ENCODE peak calls at places on chromosomes 16 and 17, in four cellular contexts. L, W, N and Z are unnamed samples.

GRCh38 chr17:3003401-3004149 is 59.8 kb downstream of the OR1D5 start:
- DNase-seq in L (no peak), W (no peak), N (no peak), Z (no peak)

GRCh38 chr16:63061319-63061718 is 1025.1 kb upstream of the CDH8 start:
- DNase-seq in L (no peak), W (no peak), N (no peak), Z (no peak)

GRCh38 chr17:39737761-39738567 is at the start of gene GRB7:
- DNase-seq in L (peak), W (no peak), N (no peak), Z (no peak)

GRCh38 chr16:31421587-31421986 is 6.6 kb downstream of the COX6A2 start:
- DNase-seq in L (no peak), W (no peak), N (no peak), Z (no peak)

GRCh38 chr17:8707591-8708453 is 36.8 kb downstream of the CCDC42 start:
- DNase-seq in L (no peak), W (no peak), N (no peak), Z (no peak)

GRCh38 chr17:73749337-73749807 is 105.1 kb upstream of the SDK2 start:
- DNase-seq in L (no peak), W (no peak), N (no peak), Z (no peak)

GRCh38 chr16:70529051-70529777 is 5.6 kb downstream of the SF3B3 start:
- DNase-seq in L (no peak), W (peak), N (peak), Z (peak)

GRCh38 chr16:89482087-89482823 is 8.1 kb downstream of the ANKRD11 start:
- DNase-seq in L (no peak), W (no peak), N (no peak), Z (no peak)

GRCh38 chr16:14202697-14203096 is 131.6 kb downstream of the MRTFB start:
- DNase-seq in L (peak), W (no peak), N (peak), Z (peak)

GRCh38 chr17:2731807-2732206 is 17.6 kb downstream of the CCDC92B start:
- DNase-seq in L (no peak), W (no peak), N (no peak), Z (no peak)

GRCh38 chr17:39235555-39236221 is 9.9 kb upstream of the STAC2 start:
- DNase-seq in L (peak), W (peak), N (peak), Z (peak)

GRCh38 chr16:81482329-81483063 is 37.9 kb downstream of the CMIP start:
- DNase-seq in L (no peak), W (no peak), N (no peak), Z (no peak)

GRCh38 chr16:81478876-81479496 is 34.4 kb downstream of the CMIP start:
- DNase-seq in L (no peak), W (no peak), N (peak), Z (no peak)

GRCh38 chr16:81478294-81478693 is 33.7 kb downstream of the CMIP start:
- DNase-seq in L (no peak), W (no peak), N (no peak), Z (no peak)

GRCh38 chr16:81483064-81483969 is 38.7 kb downstream of the CMIP start:
- DNase-seq in L (no peak), W (peak), N (no peak), Z (no peak)

GRCh38 chr16:81480856-81481821 is 36.5 kb downstream of the CMIP start:
- DNase-seq in L (no peak), W (peak), N (no peak), Z (peak)
- TF ChIP-seq CTCF in L (no peak), W (no peak), N (no peak), Z (no peak)

GRCh38 chr16:66741971-66742396 is 9.4 kb downstream of the DYNC1LI2 start:
- DNase-seq in L (no peak), W (peak), N (no peak), Z (peak)
- H3K4me3 ChIP-seq in L (no peak), W (no peak), N (no peak), Z (no peak)

GRCh38 chr16:50507397-50507796 is 40.8 kb upstream of the NKD1 start:
- DNase-seq in L (no peak), W (no peak), N (no peak), Z (no peak)
- TF ChIP-seq CTCF in L (no peak), W (no peak), N (no peak), Z (no peak)

DNA sequence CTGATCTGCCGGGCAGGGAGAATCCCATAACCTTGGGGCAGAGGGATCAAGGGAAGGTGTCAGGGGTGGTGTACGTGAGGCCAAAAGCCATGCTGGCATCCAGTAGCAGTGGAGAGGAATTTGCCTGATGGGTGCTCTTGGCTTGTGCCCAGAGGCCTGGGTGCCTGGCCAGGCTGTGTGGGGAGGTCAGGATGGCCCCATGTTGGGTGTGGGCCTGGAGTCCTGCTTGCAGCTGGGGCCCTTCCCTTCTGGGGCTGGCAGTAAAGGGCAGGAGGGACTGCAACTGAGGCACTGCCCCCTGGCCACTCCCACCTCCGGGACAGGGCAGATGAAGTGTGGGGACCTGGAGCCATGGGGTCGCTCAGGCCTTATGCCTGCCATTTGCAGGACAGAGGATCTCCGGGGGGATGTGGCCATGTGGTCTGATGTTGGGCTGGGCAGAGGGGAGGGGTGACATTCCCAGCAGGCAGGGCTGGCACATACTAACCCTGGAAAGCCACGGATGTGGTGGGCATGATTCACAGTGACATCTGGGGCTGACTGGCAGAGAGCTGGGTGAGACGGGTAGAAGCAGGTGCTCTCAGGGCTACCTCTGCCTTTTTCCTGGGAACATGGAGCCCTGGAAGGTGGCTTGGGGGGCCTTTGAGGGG is 3.5 kb downstream of the FMNL1 start:
- DNase-seq in L (no peak), W (no peak), N (no peak), Z (no peak)
- H3K4me3 ChIP-seq in L (no peak), W (no peak), N (no peak), Z (no peak)

GRCh38 chr16:1745181-1745899 is 26.0 kb downstream of the NME3 start:
- DNase-seq in L (no peak), W (peak), N (no peak), Z (peak)

GRCh38 chr16:1745900-1746692 is 25.2 kb downstream of the NME3 start:
- DNase-seq in L (no peak), W (peak), N (no peak), Z (peak)

GRCh38 chr16:1744338-1744840 is 27.0 kb downstream of the NME3 start:
- DNase-seq in L (no peak), W (no peak), N (no peak), Z (no peak)

GRCh38 chr16:1741553-1742165 is 29.7 kb downstream of the NME3 start:
- DNase-seq in L (no peak), W (no peak), N (no peak), Z (no peak)

DNA sequence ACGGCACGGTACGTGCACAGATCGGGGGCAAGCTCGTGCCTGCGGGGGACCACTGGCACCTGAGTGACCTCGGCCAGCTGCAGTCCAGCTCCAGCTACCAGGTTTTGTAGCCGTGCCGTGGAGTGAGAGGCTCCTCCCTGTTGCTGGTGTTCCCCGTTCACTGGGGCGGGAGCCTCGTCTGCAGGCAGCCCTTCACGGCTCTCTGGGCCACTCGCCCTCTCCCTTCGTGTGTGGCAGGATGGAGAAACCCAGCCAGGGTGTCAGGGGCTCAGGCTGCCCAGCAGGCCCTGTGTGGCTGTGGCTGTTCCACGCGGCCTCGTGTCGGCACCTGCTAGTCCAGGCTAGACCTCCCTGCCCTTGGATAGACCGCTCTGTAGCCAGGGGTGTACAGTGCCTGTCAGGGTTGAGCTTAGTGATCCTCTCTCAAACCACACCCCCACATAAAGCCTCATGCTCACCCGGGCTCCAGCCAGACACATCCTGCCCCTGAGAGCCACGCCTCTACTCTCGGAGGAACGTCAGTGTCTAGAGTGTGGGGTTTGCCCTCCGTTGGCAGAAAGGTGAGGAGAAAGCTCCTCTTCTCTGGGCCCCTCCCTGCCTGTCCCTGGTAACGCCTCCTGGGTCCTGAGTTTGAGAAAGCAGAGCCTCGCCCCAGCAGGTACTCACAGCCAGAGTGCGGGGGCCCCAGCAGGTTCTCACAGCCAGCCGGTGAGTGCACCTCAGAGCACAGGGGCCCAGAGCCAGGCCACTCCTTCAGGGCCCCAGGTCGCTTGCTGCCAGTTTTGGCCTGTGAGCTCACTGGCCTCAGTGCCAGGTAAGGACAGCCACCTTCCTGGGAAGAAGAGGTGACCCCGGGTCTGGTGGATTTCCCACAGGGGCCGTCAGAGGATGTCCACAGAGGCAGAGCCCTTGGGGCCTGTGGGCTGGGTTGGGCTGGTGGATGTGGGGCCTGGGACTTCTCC is 27.7 kb downstream of the NME3 start:
- DNase-seq in L (no peak), W (no peak), N (no peak), Z (no peak)
- TF ChIP-seq CTCF in L (no peak), W (no peak), N (no peak), Z (no peak)

DNA sequence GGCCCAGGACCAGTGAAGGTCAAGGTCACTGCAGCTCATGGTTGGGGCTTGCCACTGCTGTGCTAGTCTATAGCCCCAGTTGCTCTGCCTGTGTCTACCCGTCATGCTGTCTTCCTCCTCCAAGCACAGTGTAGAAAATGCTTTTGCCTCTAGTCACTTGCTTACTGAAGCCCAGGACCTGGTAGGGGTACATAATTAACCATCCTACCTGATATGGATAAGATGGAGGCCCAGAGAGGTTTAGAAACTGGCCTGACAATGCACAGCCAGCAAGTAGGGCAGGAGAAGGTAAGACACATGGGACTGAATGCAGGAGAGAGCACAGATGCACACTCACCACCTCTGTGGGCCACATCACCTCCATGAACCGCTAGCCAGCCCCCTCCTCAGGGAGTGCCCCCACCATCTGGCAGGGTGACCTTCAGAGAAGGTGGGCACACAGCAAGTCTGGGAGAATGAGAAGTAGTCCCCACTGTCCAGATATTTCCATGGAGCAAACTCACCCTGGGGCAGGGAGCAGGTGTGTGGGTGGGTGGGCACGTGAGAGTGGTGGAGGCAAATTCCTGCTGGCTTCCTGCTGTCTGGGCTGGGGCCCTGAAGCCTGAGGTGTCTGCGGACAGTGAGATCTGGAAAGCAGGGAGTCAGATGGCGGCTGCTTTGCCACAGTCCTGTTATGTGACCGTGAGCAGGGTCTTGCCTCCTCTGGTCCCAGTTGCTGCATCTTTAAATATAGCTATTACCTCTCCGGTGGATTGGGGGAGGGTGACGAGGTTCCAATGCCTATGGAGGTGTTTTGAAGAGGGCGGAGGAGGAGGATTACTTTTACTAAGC is 1.0 kb downstream of the CX3CL1 start:
- DNase-seq in L (peak), W (no peak), N (no peak), Z (no peak)
- H3K4me3 ChIP-seq in L (no peak), W (no peak), N (no peak), Z (no peak)

GRCh38 chr17:20105539-20106291 is 96.6 kb downstream of the SPECC1 start:
- DNase-seq in L (no peak), W (no peak), N (no peak), Z (no peak)
- TF ChIP-seq CTCF in L (no peak), W (no peak), N (no peak), Z (no peak)